ENCODE peak calls at places on chromosomes 4 and X, in four cellular contexts. L is neuronal stem cell, B is IMR-90, F is trophoblast cell. S is an unnamed sample.

GRCh38 chr4:159016527-159017137 is 86.2 kb upstream of the RAPGEF2 start:
- DNase-seq in L (peak), B (peak), F (no peak), S (peak)

GRCh38 chrX:18640686-18641085 is 31.2 kb downstream of the RS1 start:
- DNase-seq in L (peak), B (no peak), F (no peak), S (no peak)

GRCh38 chr4:143254479-143255216 is 69.9 kb downstream of the USP38 start:
- DNase-seq in L (no peak), B (no peak), F (peak), S (no peak)

GRCh38 chr4:147831452-147832192 is 99.7 kb downstream of the ARHGAP10 start:
- DNase-seq in L (no peak), B (peak), F (peak), S (peak)

GRCh38 chrX:71251456-71251973 is 2.4 kb downstream of the ZMYM3 start:
- DNase-seq in L (no peak), B (no peak), F (no peak), S (peak)

GRCh38 chr4:52788806-52789205 is 37.6 kb upstream of the ERVMER34-1 start:
- DNase-seq in L (no peak), B (no peak), F (peak), S (no peak)

GRCh38 chr4:14157262-14157661 is 529.7 kb upstream of the BOD1L1 start:
- DNase-seq in L (no peak), B (no peak), F (no peak), S (no peak)

GRCh38 chr4:20368926-20369325 is 117.2 kb downstream of the SLIT2 start:
- DNase-seq in L (no peak), B (peak), F (no peak), S (peak)

GRCh38 chr4:158371158-158371557 is 150.5 kb upstream of the RXFP1 start:
- DNase-seq in L (no peak), B (peak), F (no peak), S (no peak)

GRCh38 chrX:42934020-42934701 is 156.2 kb upstream of the PPP1R2C start:
- DNase-seq in L (no peak), B (no peak), F (no peak), S (peak)

GRCh38 chr4:105509291-105509690 is 35.4 kb upstream of the PPA2 start:
- DNase-seq in L (no peak), B (no peak), F (no peak), S (no peak)

GRCh38 chrX:125205084-125205917 is 114.4 kb upstream of the TEX13C start:
- DNase-seq in L (peak), B (no peak), F (no peak), S (peak)

GRCh38 chrX:19544693-19545305 is 29.5 kb upstream of the MAP3K15 start:
- DNase-seq in L (peak), B (peak), F (peak), S (peak)

GRCh38 chrX:133538148-133538547 is 122.9 kb upstream of the GPC4 start:
- DNase-seq in L (no peak), B (no peak), F (no peak), S (no peak)
- H3K14ac ChIP-seq in L (no peak), B (no peak), F (no peak), S (no peak)

DNA sequence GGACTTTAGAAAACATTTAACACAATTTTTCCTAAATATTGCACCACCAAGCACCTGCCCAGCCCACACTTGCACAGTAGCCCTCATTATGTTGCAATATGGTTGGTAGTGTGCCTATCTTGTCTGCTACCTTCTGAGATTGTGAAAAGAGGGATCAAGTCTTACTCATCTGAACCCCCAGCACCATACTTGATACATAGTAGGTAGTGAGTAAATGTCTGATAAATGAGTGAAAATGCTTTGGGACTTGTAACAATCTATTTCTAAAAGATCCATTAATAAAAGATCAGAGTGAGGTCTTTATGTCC is 118.4 kb upstream of the MED14 start:
- DNase-seq in L (no peak), B (no peak), F (peak), S (no peak)
- H3K23ac ChIP-seq in L (no peak), B (no peak), F (no peak), S (no peak)

DNA sequence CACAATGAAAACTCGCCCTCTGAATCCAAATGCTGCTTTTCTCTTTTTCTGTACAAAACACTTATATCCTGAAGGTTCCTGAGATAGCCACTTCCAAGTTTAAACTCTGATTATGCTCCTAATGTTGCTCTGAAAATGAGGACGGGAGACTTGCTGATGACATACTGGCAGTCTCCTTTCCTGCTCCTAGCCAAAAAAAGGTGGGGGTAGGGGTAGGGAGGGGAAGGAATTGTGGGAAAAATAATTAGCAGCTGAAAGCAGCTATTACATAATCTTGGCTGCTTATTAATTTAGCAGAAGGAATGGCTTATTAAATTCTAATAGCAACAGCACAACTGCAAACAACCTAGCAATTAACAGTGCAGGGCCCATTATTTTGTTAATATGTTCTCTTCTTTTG is 2.0 kb upstream of the AP1S2 start:
- DNase-seq in L (no peak), B (no peak), F (no peak), S (no peak)
- H3K4me2 ChIP-seq in L (no peak), B (no peak), F (no peak), S (no peak)

GRCh38 chr4:124712417-124713212 is at the start of gene ANKRD50:
- DNase-seq in L (peak), B (peak), F (peak), S (peak)
- H3K14ac ChIP-seq in L (peak), B (peak), F (peak), S (no peak)

GRCh38 chr4:166512267-166512666 is 639.2 kb downstream of the TLL1 start:
- DNase-seq in L (no peak), B (no peak), F (no peak), S (no peak)
- H3K23ac ChIP-seq in L (no peak), B (no peak), F (no peak), S (no peak)